ENCODE peak calls at places on chromosome 6, in six cellular contexts. I is B cell, K is astrocyte of the cerebellum, V is neural crest cell, L is fibroblast of pulmonary artery, B is left lung. H is an unnamed sample.

GRCh38 chr6:108541843-108542795 is 18.6 kb upstream of the FOXO3 start:
- DNase-seq in I (peak; percentile 76), K (peak; percentile 90), V (peak; percentile 59), L (peak; percentile 90), B (no peak), H (peak; percentile 76)

GRCh38 chr6:109455161-109455501 is 441 bp downstream of the MICAL1 start:
- DNase-seq in I (no peak), K (no peak), V (peak; percentile 46), L (no peak), B (peak; percentile 88), H (no peak)

GRCh38 chr6:12232339-12232738 is 57.8 kb upstream of the EDN1 start:
- DNase-seq in I (no peak), K (no peak), V (no peak), L (peak; percentile 77), B (no peak), H (no peak)

GRCh38 chr6:170266061-170266825 is 24.6 kb downstream of the DLL1 start:
- DNase-seq in I (no peak), K (no peak), V (no peak), L (no peak), B (no peak), H (no peak)

GRCh38 chr6:131669891-131670290 is 31.3 kb downstream of the OR2A4 start:
- DNase-seq in I (no peak), K (no peak), V (no peak), L (peak; percentile 51), B (no peak), H (no peak)

GRCh38 chr6:107560657-107561056 is 70.7 kb downstream of the SOBP start:
- DNase-seq in I (no peak), K (peak; percentile 8), V (no peak), L (peak; percentile 52), B (no peak), H (peak; percentile 10)

GRCh38 chr6:11207199-11207968 is 25.1 kb downstream of the NEDD9 start:
- DNase-seq in I (no peak), K (peak; percentile 98), V (no peak), L (peak; percentile 100), B (no peak), H (peak; percentile 86)

GRCh38 chr6:95203153-95203754 is 374.1 kb upstream of the MANEA start:
- DNase-seq in I (no peak), K (peak; percentile 24), V (peak; percentile 36), L (peak; percentile 40), B (no peak), H (no peak)

GRCh38 chr6:163485388-163485851 is 70.9 kb downstream of the QKI start:
- DNase-seq in I (no peak), K (no peak), V (no peak), L (peak; percentile 57), B (no peak), H (no peak)

DNA sequence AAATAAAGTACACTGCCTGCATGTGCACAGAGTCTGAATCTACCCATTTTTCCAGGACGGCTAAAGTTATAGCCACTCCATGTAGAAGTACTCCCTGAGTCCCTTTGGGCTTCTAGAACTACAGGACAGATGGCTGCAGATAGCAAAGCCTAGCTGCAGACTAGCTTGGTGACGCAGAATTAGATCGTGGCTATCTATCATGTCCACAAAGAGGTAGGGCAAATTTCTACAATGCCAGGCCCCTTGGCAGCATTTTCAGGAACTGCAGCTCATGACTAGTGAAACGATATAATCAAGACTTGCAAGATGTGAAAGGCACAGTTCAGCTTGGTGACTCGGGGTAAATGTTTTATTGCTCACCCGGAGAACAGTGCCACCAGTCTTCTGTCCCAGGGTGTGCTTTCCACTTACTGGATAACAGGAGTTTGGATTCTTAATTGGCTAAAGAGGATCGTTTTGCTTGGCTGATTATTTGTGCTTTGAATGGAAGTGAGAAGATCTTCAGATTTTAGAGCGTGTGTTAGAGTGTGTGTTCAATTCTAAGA is 108.7 kb upstream of the LY86 start:
- DNase-seq in I (no peak), K (no peak), V (no peak), L (no peak), B (no peak), H (no peak)
- TF ChIP-seq CTCF in I (no peak), K (no peak), V (no peak), L (no peak), B (no peak), H (no peak)

GRCh38 chr6:67165606-67166005 is 1458.6 kb upstream of the EYS start:
- DNase-seq in I (no peak), K (no peak), V (no peak), L (no peak), B (no peak), H (no peak)

DNA sequence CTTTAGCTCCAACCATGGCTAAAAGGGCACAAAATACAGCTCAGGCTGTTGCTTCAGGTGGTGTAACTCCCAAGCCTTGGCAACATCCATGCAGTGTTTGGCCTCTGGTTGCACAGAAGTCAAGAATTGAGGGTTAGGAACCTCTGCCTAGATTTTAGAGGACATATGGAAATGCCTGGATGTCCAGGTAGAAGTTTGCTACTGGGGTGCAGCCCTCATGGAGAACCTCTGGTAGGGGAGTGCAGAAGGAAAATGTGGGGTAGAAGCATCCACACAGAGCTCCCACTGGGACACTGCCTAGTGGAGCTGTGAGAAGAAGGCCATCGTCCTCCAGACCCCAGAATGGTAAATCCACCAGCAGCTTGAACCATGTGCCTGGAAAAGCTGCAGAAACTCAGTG is 1453.8 kb upstream of the EYS start:
- DNase-seq in I (no peak), K (no peak), V (no peak), L (no peak), B (no peak), H (no peak)
- TF ChIP-seq CTCF in I (no peak), K (no peak), V (no peak), L (no peak), B (no peak), H (no peak)

DNA sequence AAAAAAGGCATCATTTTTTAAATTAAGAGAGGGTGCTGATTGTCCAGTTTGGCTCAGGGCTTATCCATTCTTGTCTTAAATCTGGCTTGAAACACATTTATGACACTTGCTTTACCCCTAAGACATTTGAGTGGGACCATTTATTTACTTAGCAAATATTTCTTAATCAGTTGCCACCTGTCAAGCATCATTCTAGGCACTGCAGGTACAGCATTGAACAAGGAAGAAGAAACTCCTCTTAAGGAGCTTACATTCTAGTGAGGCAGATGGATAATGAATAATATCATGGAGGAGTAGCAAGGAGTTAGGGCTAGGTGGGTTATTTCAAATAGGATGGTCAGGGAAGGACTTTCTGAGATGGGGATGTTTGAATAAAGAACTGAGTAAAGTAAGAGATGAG is 189.8 kb downstream of the UTRN start:
- DNase-seq in I (no peak), K (no peak), V (no peak), L (no peak), B (no peak), H (no peak)
- TF ChIP-seq CTCF in I (no peak), K (no peak), V (no peak), L (no peak), B (no peak), H (no peak)

GRCh38 chr6:168908887-168909286 is 344.8 kb downstream of the THBS2 start:
- DNase-seq in I (no peak), K (no peak), V (no peak), L (peak; percentile 75), B (no peak), H (peak; percentile 50)
- TF ChIP-seq CTCF in I (no peak), K (no peak), V (no peak), L (no peak), B (no peak), H (peak; percentile 57)

GRCh38 chr6:117399924-117400323 is 25.8 kb downstream of the ROS1 start:
- DNase-seq in I (no peak), K (no peak), V (no peak), L (peak; percentile 20), B (no peak), H (no peak)

GRCh38 chr6:117409420-117409819 is 16.3 kb downstream of the ROS1 start:
- DNase-seq in I (no peak), K (no peak), V (no peak), L (no peak), B (no peak), H (no peak)

GRCh38 chr6:117409863-117410262 is 15.9 kb downstream of the ROS1 start:
- DNase-seq in I (no peak), K (no peak), V (no peak), L (no peak), B (no peak), H (no peak)

GRCh38 chr6:117401799-117402198 is 23.9 kb downstream of the ROS1 start:
- DNase-seq in I (no peak), K (no peak), V (no peak), L (no peak), B (no peak), H (no peak)

GRCh38 chr6:117404548-117404947 is 21.2 kb downstream of the ROS1 start:
- DNase-seq in I (no peak), K (no peak), V (no peak), L (no peak), B (no peak), H (no peak)
- TF ChIP-seq CTCF in I (no peak), K (peak; percentile 61), V (peak; percentile 26), L (no peak), B (no peak), H (peak; percentile 58)